ENCODE peak calls at places on chromosomes 13 and 19, in eight cellular contexts. One of them, this sample, is unnamed.

GRCh38 chr13:35210234-35210633 is 266.3 kb downstream of the MAB21L1 start:
- DNase-seq in islet precursor cell: no peak
- DNase-seq in stimulated activated CD4-positive, alpha-beta T cell treated with anti-CD3 and anti-CD28 coated beads, Interleukin-4, amount 100 ng/mL, for 24 hours: no peak
- DNase-seq in T-helper 22 cell: no peak
- DNase-seq in osteocyte: no peak
- DNase-seq in NCI-H524: peak
- DNase-seq in RPMI7951: no peak
- DNase-seq in GM10248: no peak
- DNase-seq in this sample: peak

GRCh38 chr13:102599451-102600012 is 2.7 kb downstream of the TPP2 start:
- DNase-seq in islet precursor cell: no peak
- DNase-seq in stimulated activated CD4-positive, alpha-beta T cell treated with anti-CD3 and anti-CD28 coated beads, Interleukin-4, amount 100 ng/mL, for 24 hours: no peak
- DNase-seq in T-helper 22 cell: no peak
- DNase-seq in osteocyte: no peak
- DNase-seq in NCI-H524: no peak
- DNase-seq in RPMI7951: no peak
- DNase-seq in GM10248: no peak
- DNase-seq in this sample: no peak

GRCh38 chr19:708154-709141 is at the start of gene PALM:
- DNase-seq in islet precursor cell: peak
- DNase-seq in stimulated activated CD4-positive, alpha-beta T cell treated with anti-CD3 and anti-CD28 coated beads, Interleukin-4, amount 100 ng/mL, for 24 hours: no peak
- DNase-seq in T-helper 22 cell: no peak
- DNase-seq in osteocyte: no peak
- DNase-seq in NCI-H524: no peak
- DNase-seq in RPMI7951: no peak
- DNase-seq in GM10248: no peak
- DNase-seq in this sample: no peak

GRCh38 chr13:66803013-66803739 is 427.0 kb downstream of the PCDH9 start:
- DNase-seq in islet precursor cell: no peak
- DNase-seq in stimulated activated CD4-positive, alpha-beta T cell treated with anti-CD3 and anti-CD28 coated beads, Interleukin-4, amount 100 ng/mL, for 24 hours: no peak
- DNase-seq in T-helper 22 cell: no peak
- DNase-seq in osteocyte: no peak
- DNase-seq in NCI-H524: no peak
- DNase-seq in RPMI7951: no peak
- DNase-seq in GM10248: no peak
- DNase-seq in this sample: no peak

GRCh38 chr13:23811366-23812027 is 77.7 kb downstream of the MIPEP start:
- DNase-seq in islet precursor cell: peak
- DNase-seq in stimulated activated CD4-positive, alpha-beta T cell treated with anti-CD3 and anti-CD28 coated beads, Interleukin-4, amount 100 ng/mL, for 24 hours: no peak
- DNase-seq in T-helper 22 cell: no peak
- DNase-seq in osteocyte: no peak
- DNase-seq in NCI-H524: no peak
- DNase-seq in RPMI7951: no peak
- DNase-seq in GM10248: no peak
- DNase-seq in this sample: no peak

GRCh38 chr19:17402982-17403855 is 2.2 kb downstream of the BST2 start:
- DNase-seq in islet precursor cell: peak
- DNase-seq in stimulated activated CD4-positive, alpha-beta T cell treated with anti-CD3 and anti-CD28 coated beads, Interleukin-4, amount 100 ng/mL, for 24 hours: peak
- DNase-seq in T-helper 22 cell: no peak
- DNase-seq in osteocyte: no peak
- DNase-seq in NCI-H524: peak
- DNase-seq in RPMI7951: no peak
- DNase-seq in GM10248: peak
- DNase-seq in this sample: no peak

GRCh38 chr19:1725100-1726064 is 27.9 kb upstream of the ONECUT3 start:
- DNase-seq in islet precursor cell: peak
- DNase-seq in stimulated activated CD4-positive, alpha-beta T cell treated with anti-CD3 and anti-CD28 coated beads, Interleukin-4, amount 100 ng/mL, for 24 hours: peak
- DNase-seq in T-helper 22 cell: no peak
- DNase-seq in osteocyte: peak
- DNase-seq in NCI-H524: peak
- DNase-seq in RPMI7951: peak
- DNase-seq in GM10248: peak
- DNase-seq in this sample: peak

GRCh38 chr19:15265849-15266248 is 33.6 kb upstream of the EPHX3 start:
- DNase-seq in islet precursor cell: no peak
- DNase-seq in stimulated activated CD4-positive, alpha-beta T cell treated with anti-CD3 and anti-CD28 coated beads, Interleukin-4, amount 100 ng/mL, for 24 hours: no peak
- DNase-seq in T-helper 22 cell: no peak
- DNase-seq in osteocyte: peak
- DNase-seq in NCI-H524: no peak
- DNase-seq in RPMI7951: peak
- DNase-seq in GM10248: no peak
- DNase-seq in this sample: peak

GRCh38 chr13:111567637-111568036 is 247.2 kb downstream of the TEX29 start:
- DNase-seq in islet precursor cell: no peak
- DNase-seq in stimulated activated CD4-positive, alpha-beta T cell treated with anti-CD3 and anti-CD28 coated beads, Interleukin-4, amount 100 ng/mL, for 24 hours: no peak
- DNase-seq in T-helper 22 cell: no peak
- DNase-seq in osteocyte: no peak
- DNase-seq in NCI-H524: no peak
- DNase-seq in RPMI7951: no peak
- DNase-seq in GM10248: no peak
- DNase-seq in this sample: no peak

GRCh38 chr13:108957369-108958012 is 328.1 kb downstream of the MYO16 start:
- DNase-seq in islet precursor cell: peak
- DNase-seq in stimulated activated CD4-positive, alpha-beta T cell treated with anti-CD3 and anti-CD28 coated beads, Interleukin-4, amount 100 ng/mL, for 24 hours: no peak
- DNase-seq in T-helper 22 cell: no peak
- DNase-seq in osteocyte: no peak
- DNase-seq in NCI-H524: no peak
- DNase-seq in RPMI7951: peak
- DNase-seq in GM10248: no peak
- DNase-seq in this sample: no peak

GRCh38 chr13:75724742-75725504 is 88.8 kb downstream of the LMO7 start:
- DNase-seq in islet precursor cell: no peak
- DNase-seq in stimulated activated CD4-positive, alpha-beta T cell treated with anti-CD3 and anti-CD28 coated beads, Interleukin-4, amount 100 ng/mL, for 24 hours: no peak
- DNase-seq in T-helper 22 cell: no peak
- DNase-seq in osteocyte: no peak
- DNase-seq in NCI-H524: no peak
- DNase-seq in RPMI7951: no peak
- DNase-seq in GM10248: no peak
- DNase-seq in this sample: no peak

GRCh38 chr19:40663712-40664692 is 26.4 kb downstream of the NUMBL start:
- DNase-seq in islet precursor cell: peak
- DNase-seq in stimulated activated CD4-positive, alpha-beta T cell treated with anti-CD3 and anti-CD28 coated beads, Interleukin-4, amount 100 ng/mL, for 24 hours: peak
- DNase-seq in T-helper 22 cell: no peak
- DNase-seq in osteocyte: no peak
- DNase-seq in NCI-H524: no peak
- DNase-seq in RPMI7951: peak
- DNase-seq in GM10248: peak
- DNase-seq in this sample: no peak

GRCh38 chr13:110433014-110433413 is 125.9 kb downstream of the COL4A2 start:
- DNase-seq in islet precursor cell: peak
- DNase-seq in stimulated activated CD4-positive, alpha-beta T cell treated with anti-CD3 and anti-CD28 coated beads, Interleukin-4, amount 100 ng/mL, for 24 hours: no peak
- DNase-seq in T-helper 22 cell: no peak
- DNase-seq in osteocyte: no peak
- DNase-seq in NCI-H524: no peak
- DNase-seq in RPMI7951: no peak
- DNase-seq in GM10248: no peak
- DNase-seq in this sample: no peak

GRCh38 chr13:94656766-94657165 is 55.1 kb downstream of the GPR180 start:
- DNase-seq in islet precursor cell: no peak
- DNase-seq in stimulated activated CD4-positive, alpha-beta T cell treated with anti-CD3 and anti-CD28 coated beads, Interleukin-4, amount 100 ng/mL, for 24 hours: peak
- DNase-seq in T-helper 22 cell: no peak
- DNase-seq in osteocyte: no peak
- DNase-seq in NCI-H524: no peak
- DNase-seq in RPMI7951: peak
- DNase-seq in GM10248: peak
- DNase-seq in this sample: no peak

GRCh38 chr13:21234537-21234936 is 58.1 kb downstream of the MRPL57 start:
- DNase-seq in islet precursor cell: peak
- DNase-seq in stimulated activated CD4-positive, alpha-beta T cell treated with anti-CD3 and anti-CD28 coated beads, Interleukin-4, amount 100 ng/mL, for 24 hours: no peak
- DNase-seq in T-helper 22 cell: no peak
- DNase-seq in osteocyte: no peak
- DNase-seq in NCI-H524: peak
- DNase-seq in RPMI7951: peak
- DNase-seq in GM10248: no peak
- DNase-seq in this sample: peak

GRCh38 chr19:18349524-18350128 is 9.2 kb downstream of the PGPEP1 start:
- DNase-seq in islet precursor cell: peak
- DNase-seq in stimulated activated CD4-positive, alpha-beta T cell treated with anti-CD3 and anti-CD28 coated beads, Interleukin-4, amount 100 ng/mL, for 24 hours: peak
- DNase-seq in T-helper 22 cell: no peak
- DNase-seq in osteocyte: no peak
- DNase-seq in NCI-H524: peak
- DNase-seq in RPMI7951: peak
- DNase-seq in GM10248: peak
- DNase-seq in this sample: no peak

GRCh38 chr13:37645181-37645580 is 46.6 kb upstream of the POSTN start:
- DNase-seq in islet precursor cell: no peak
- DNase-seq in stimulated activated CD4-positive, alpha-beta T cell treated with anti-CD3 and anti-CD28 coated beads, Interleukin-4, amount 100 ng/mL, for 24 hours: no peak
- DNase-seq in T-helper 22 cell: no peak
- DNase-seq in osteocyte: no peak
- DNase-seq in NCI-H524: no peak
- DNase-seq in RPMI7951: no peak
- DNase-seq in GM10248: no peak
- DNase-seq in this sample: no peak

GRCh38 chr19:43777163-43777700 is 3.5 kb downstream of the KCNN4 start:
- DNase-seq in islet precursor cell: peak
- DNase-seq in stimulated activated CD4-positive, alpha-beta T cell treated with anti-CD3 and anti-CD28 coated beads, Interleukin-4, amount 100 ng/mL, for 24 hours: peak
- DNase-seq in T-helper 22 cell: peak
- DNase-seq in osteocyte: no peak
- DNase-seq in NCI-H524: no peak
- DNase-seq in RPMI7951: peak
- DNase-seq in GM10248: peak
- DNase-seq in this sample: peak

GRCh38 chr13:46211116-46211515 is 612 bp upstream of the LRRC63 start:
- DNase-seq in islet precursor cell: no peak
- DNase-seq in stimulated activated CD4-positive, alpha-beta T cell treated with anti-CD3 and anti-CD28 coated beads, Interleukin-4, amount 100 ng/mL, for 24 hours: peak
- DNase-seq in T-helper 22 cell: peak
- DNase-seq in osteocyte: no peak
- DNase-seq in NCI-H524: peak
- DNase-seq in RPMI7951: peak
- DNase-seq in GM10248: peak
- DNase-seq in this sample: no peak

GRCh38 chr19:2199215-2199614 is 35.5 kb downstream of the DOT1L start:
- DNase-seq in islet precursor cell: no peak
- DNase-seq in stimulated activated CD4-positive, alpha-beta T cell treated with anti-CD3 and anti-CD28 coated beads, Interleukin-4, amount 100 ng/mL, for 24 hours: no peak
- DNase-seq in T-helper 22 cell: no peak
- DNase-seq in osteocyte: no peak
- DNase-seq in NCI-H524: no peak
- DNase-seq in RPMI7951: no peak
- DNase-seq in GM10248: no peak
- DNase-seq in this sample: no peak

GRCh38 chr19:2059422-2060201 is 8.6 kb upstream of the MKNK2 start:
- DNase-seq in islet precursor cell: peak
- DNase-seq in stimulated activated CD4-positive, alpha-beta T cell treated with anti-CD3 and anti-CD28 coated beads, Interleukin-4, amount 100 ng/mL, for 24 hours: no peak
- DNase-seq in T-helper 22 cell: no peak
- DNase-seq in osteocyte: peak
- DNase-seq in NCI-H524: no peak
- DNase-seq in RPMI7951: peak
- DNase-seq in GM10248: no peak
- DNase-seq in this sample: peak

GRCh38 chr19:13428352-13428751 is 77.9 kb downstream of the CACNA1A start:
- DNase-seq in islet precursor cell: no peak
- DNase-seq in stimulated activated CD4-positive, alpha-beta T cell treated with anti-CD3 and anti-CD28 coated beads, Interleukin-4, amount 100 ng/mL, for 24 hours: peak
- DNase-seq in T-helper 22 cell: no peak
- DNase-seq in osteocyte: no peak
- DNase-seq in NCI-H524: peak
- DNase-seq in RPMI7951: peak
- DNase-seq in GM10248: peak
- DNase-seq in this sample: no peak

GRCh38 chr19:51272183-51272817 is 21.4 kb downstream of the SIGLECL1 start:
- DNase-seq in islet precursor cell: no peak
- DNase-seq in stimulated activated CD4-positive, alpha-beta T cell treated with anti-CD3 and anti-CD28 coated beads, Interleukin-4, amount 100 ng/mL, for 24 hours: no peak
- DNase-seq in T-helper 22 cell: no peak
- DNase-seq in osteocyte: peak
- DNase-seq in NCI-H524: no peak
- DNase-seq in RPMI7951: no peak
- DNase-seq in GM10248: no peak
- DNase-seq in this sample: no peak

GRCh38 chr13:41398494-41399190 is 58.7 kb upstream of the RGCC start:
- DNase-seq in islet precursor cell: no peak
- DNase-seq in stimulated activated CD4-positive, alpha-beta T cell treated with anti-CD3 and anti-CD28 coated beads, Interleukin-4, amount 100 ng/mL, for 24 hours: no peak
- DNase-seq in T-helper 22 cell: no peak
- DNase-seq in osteocyte: no peak
- DNase-seq in NCI-H524: no peak
- DNase-seq in RPMI7951: no peak
- DNase-seq in GM10248: no peak
- DNase-seq in this sample: no peak